ENCODE peak calls at places on chromosomes 6 and 20, in seven cellular contexts. One of them, this sample, is unnamed.
A peak's percentile ranks its signal among the peaks of the same experiment; 100 is the strongest.

GRCh38 chr20:34017610-34018009 is 23.9 kb downstream of the RALY start:
- DNase-seq in activated T-helper 2 cell treated with anti-CD3 and anti-CD28 coated beads, Interferon-gamma antibody, Interleukin-2, Interleukin-4, amounts not matched to agents 10 μg/mL and 5 μg/mL and 100 μg/mL, durations not matched to agents 14 hours and 24 hours and 36 hours: no peak
- DNase-seq in T47D: no peak
- DNase-seq in GM19239: no peak
- DNase-seq in K562: no peak
- DNase-seq in ecto neural progenitor cell: no peak
- DNase-seq in stimulated activated CD4-positive, alpha-beta T cell treated with anti-CD3 and anti-CD28 coated beads, Interleukin-4, amount 100 ng/mL, for 48 hours: no peak
- DNase-seq in this sample: no peak

GRCh38 chr6:12261502-12261901 is 28.7 kb upstream of the EDN1 start:
- DNase-seq in activated T-helper 2 cell treated with anti-CD3 and anti-CD28 coated beads, Interferon-gamma antibody, Interleukin-2, Interleukin-4, amounts not matched to agents 10 μg/mL and 5 μg/mL and 100 μg/mL, durations not matched to agents 14 hours and 24 hours and 36 hours: no peak
- DNase-seq in T47D: no peak
- DNase-seq in GM19239: no peak
- DNase-seq in K562: no peak
- DNase-seq in ecto neural progenitor cell: no peak
- DNase-seq in stimulated activated CD4-positive, alpha-beta T cell treated with anti-CD3 and anti-CD28 coated beads, Interleukin-4, amount 100 ng/mL, for 48 hours: no peak
- DNase-seq in this sample: no peak

GRCh38 chr6:70725817-70726413 is 58.2 kb downstream of the SMAP1 start:
- DNase-seq in activated T-helper 2 cell treated with anti-CD3 and anti-CD28 coated beads, Interferon-gamma antibody, Interleukin-2, Interleukin-4, amounts not matched to agents 10 μg/mL and 5 μg/mL and 100 μg/mL, durations not matched to agents 14 hours and 24 hours and 36 hours: no peak
- DNase-seq in T47D: no peak
- DNase-seq in GM19239: no peak
- DNase-seq in K562: no peak
- DNase-seq in ecto neural progenitor cell: no peak
- DNase-seq in stimulated activated CD4-positive, alpha-beta T cell treated with anti-CD3 and anti-CD28 coated beads, Interleukin-4, amount 100 ng/mL, for 48 hours: no peak
- DNase-seq in this sample: no peak

GRCh38 chr6:110491299-110491643 is 14.9 kb upstream of the SLC22A16 start:
- DNase-seq in activated T-helper 2 cell treated with anti-CD3 and anti-CD28 coated beads, Interferon-gamma antibody, Interleukin-2, Interleukin-4, amounts not matched to agents 10 μg/mL and 5 μg/mL and 100 μg/mL, durations not matched to agents 14 hours and 24 hours and 36 hours: no peak
- DNase-seq in T47D: no peak
- DNase-seq in GM19239: no peak
- DNase-seq in K562: no peak
- DNase-seq in ecto neural progenitor cell: no peak
- DNase-seq in stimulated activated CD4-positive, alpha-beta T cell treated with anti-CD3 and anti-CD28 coated beads, Interleukin-4, amount 100 ng/mL, for 48 hours: no peak
- DNase-seq in this sample: no peak

GRCh38 chr6:41571066-41571780 is 25.0 kb downstream of the FOXP4 start:
- DNase-seq in activated T-helper 2 cell treated with anti-CD3 and anti-CD28 coated beads, Interferon-gamma antibody, Interleukin-2, Interleukin-4, amounts not matched to agents 10 μg/mL and 5 μg/mL and 100 μg/mL, durations not matched to agents 14 hours and 24 hours and 36 hours: no peak
- DNase-seq in T47D: no peak
- DNase-seq in GM19239: no peak
- DNase-seq in K562: no peak
- DNase-seq in ecto neural progenitor cell: peak; percentile 60
- DNase-seq in stimulated activated CD4-positive, alpha-beta T cell treated with anti-CD3 and anti-CD28 coated beads, Interleukin-4, amount 100 ng/mL, for 48 hours: peak; percentile 36
- DNase-seq in this sample: no peak

GRCh38 chr20:49313271-49313670 is 35.4 kb upstream of the ZNFX1 start:
- DNase-seq in activated T-helper 2 cell treated with anti-CD3 and anti-CD28 coated beads, Interferon-gamma antibody, Interleukin-2, Interleukin-4, amounts not matched to agents 10 μg/mL and 5 μg/mL and 100 μg/mL, durations not matched to agents 14 hours and 24 hours and 36 hours: no peak
- DNase-seq in T47D: no peak
- DNase-seq in GM19239: no peak
- DNase-seq in K562: no peak
- DNase-seq in ecto neural progenitor cell: no peak
- DNase-seq in stimulated activated CD4-positive, alpha-beta T cell treated with anti-CD3 and anti-CD28 coated beads, Interleukin-4, amount 100 ng/mL, for 48 hours: no peak
- DNase-seq in this sample: no peak

GRCh38 chr6:127641905-127642304 is 64.9 kb downstream of the C6orf58 start:
- DNase-seq in activated T-helper 2 cell treated with anti-CD3 and anti-CD28 coated beads, Interferon-gamma antibody, Interleukin-2, Interleukin-4, amounts not matched to agents 10 μg/mL and 5 μg/mL and 100 μg/mL, durations not matched to agents 14 hours and 24 hours and 36 hours: no peak
- DNase-seq in T47D: peak; percentile 9
- DNase-seq in GM19239: peak; percentile 4
- DNase-seq in K562: no peak
- DNase-seq in ecto neural progenitor cell: peak; percentile 49
- DNase-seq in stimulated activated CD4-positive, alpha-beta T cell treated with anti-CD3 and anti-CD28 coated beads, Interleukin-4, amount 100 ng/mL, for 48 hours: no peak
- DNase-seq in this sample: no peak

GRCh38 chr6:41519305-41519747 is 26.9 kb upstream of the FOXP4 start:
- DNase-seq in activated T-helper 2 cell treated with anti-CD3 and anti-CD28 coated beads, Interferon-gamma antibody, Interleukin-2, Interleukin-4, amounts not matched to agents 10 μg/mL and 5 μg/mL and 100 μg/mL, durations not matched to agents 14 hours and 24 hours and 36 hours: no peak
- DNase-seq in T47D: no peak
- DNase-seq in GM19239: no peak
- DNase-seq in K562: no peak
- DNase-seq in ecto neural progenitor cell: no peak
- DNase-seq in stimulated activated CD4-positive, alpha-beta T cell treated with anti-CD3 and anti-CD28 coated beads, Interleukin-4, amount 100 ng/mL, for 48 hours: no peak
- DNase-seq in this sample: peak; percentile 27

GRCh38 chr6:139373154-139373927 is 1.1 kb downstream of the CITED2 start:
- DNase-seq in activated T-helper 2 cell treated with anti-CD3 and anti-CD28 coated beads, Interferon-gamma antibody, Interleukin-2, Interleukin-4, amounts not matched to agents 10 μg/mL and 5 μg/mL and 100 μg/mL, durations not matched to agents 14 hours and 24 hours and 36 hours: peak; percentile 69
- DNase-seq in T47D: no peak
- DNase-seq in GM19239: no peak
- DNase-seq in K562: peak; percentile 35
- DNase-seq in ecto neural progenitor cell: peak; percentile 70
- DNase-seq in stimulated activated CD4-positive, alpha-beta T cell treated with anti-CD3 and anti-CD28 coated beads, Interleukin-4, amount 100 ng/mL, for 48 hours: peak; percentile 54
- DNase-seq in this sample: peak; percentile 41

GRCh38 chr6:44676826-44677433 is 289.4 kb downstream of the CDC5L start:
- DNase-seq in activated T-helper 2 cell treated with anti-CD3 and anti-CD28 coated beads, Interferon-gamma antibody, Interleukin-2, Interleukin-4, amounts not matched to agents 10 μg/mL and 5 μg/mL and 100 μg/mL, durations not matched to agents 14 hours and 24 hours and 36 hours: no peak
- DNase-seq in T47D: no peak
- DNase-seq in GM19239: no peak
- DNase-seq in K562: no peak
- DNase-seq in ecto neural progenitor cell: no peak
- DNase-seq in stimulated activated CD4-positive, alpha-beta T cell treated with anti-CD3 and anti-CD28 coated beads, Interleukin-4, amount 100 ng/mL, for 48 hours: no peak
- DNase-seq in this sample: no peak

GRCh38 chr6:168737481-168737880 is 296.5 kb downstream of the SMOC2 start:
- DNase-seq in activated T-helper 2 cell treated with anti-CD3 and anti-CD28 coated beads, Interferon-gamma antibody, Interleukin-2, Interleukin-4, amounts not matched to agents 10 μg/mL and 5 μg/mL and 100 μg/mL, durations not matched to agents 14 hours and 24 hours and 36 hours: no peak
- DNase-seq in T47D: no peak
- DNase-seq in GM19239: no peak
- DNase-seq in K562: no peak
- DNase-seq in ecto neural progenitor cell: no peak
- DNase-seq in stimulated activated CD4-positive, alpha-beta T cell treated with anti-CD3 and anti-CD28 coated beads, Interleukin-4, amount 100 ng/mL, for 48 hours: no peak
- DNase-seq in this sample: no peak

GRCh38 chr6:112691289-112691688 is 344.2 kb downstream of the RFPL4B start:
- DNase-seq in activated T-helper 2 cell treated with anti-CD3 and anti-CD28 coated beads, Interferon-gamma antibody, Interleukin-2, Interleukin-4, amounts not matched to agents 10 μg/mL and 5 μg/mL and 100 μg/mL, durations not matched to agents 14 hours and 24 hours and 36 hours: no peak
- DNase-seq in T47D: no peak
- DNase-seq in GM19239: no peak
- DNase-seq in K562: no peak
- DNase-seq in ecto neural progenitor cell: no peak
- DNase-seq in stimulated activated CD4-positive, alpha-beta T cell treated with anti-CD3 and anti-CD28 coated beads, Interleukin-4, amount 100 ng/mL, for 48 hours: no peak
- DNase-seq in this sample: no peak

GRCh38 chr6:17551383-17551958 is 48.6 kb upstream of the FAM8A1 start:
- DNase-seq in activated T-helper 2 cell treated with anti-CD3 and anti-CD28 coated beads, Interferon-gamma antibody, Interleukin-2, Interleukin-4, amounts not matched to agents 10 μg/mL and 5 μg/mL and 100 μg/mL, durations not matched to agents 14 hours and 24 hours and 36 hours: no peak
- DNase-seq in T47D: no peak
- DNase-seq in GM19239: no peak
- DNase-seq in K562: no peak
- DNase-seq in ecto neural progenitor cell: no peak
- DNase-seq in stimulated activated CD4-positive, alpha-beta T cell treated with anti-CD3 and anti-CD28 coated beads, Interleukin-4, amount 100 ng/mL, for 48 hours: no peak
- DNase-seq in this sample: no peak

GRCh38 chr6:158653577-158654354 is 3.9 kb downstream of the SYTL3 start:
- DNase-seq in activated T-helper 2 cell treated with anti-CD3 and anti-CD28 coated beads, Interferon-gamma antibody, Interleukin-2, Interleukin-4, amounts not matched to agents 10 μg/mL and 5 μg/mL and 100 μg/mL, durations not matched to agents 14 hours and 24 hours and 36 hours: peak; percentile 92
- DNase-seq in T47D: no peak
- DNase-seq in GM19239: peak; percentile 38
- DNase-seq in K562: no peak
- DNase-seq in ecto neural progenitor cell: no peak
- DNase-seq in stimulated activated CD4-positive, alpha-beta T cell treated with anti-CD3 and anti-CD28 coated beads, Interleukin-4, amount 100 ng/mL, for 48 hours: peak; percentile 85
- DNase-seq in this sample: no peak

GRCh38 chr6:109383438-109383940 is 1.2 kb upstream of the CD164 start:
- DNase-seq in activated T-helper 2 cell treated with anti-CD3 and anti-CD28 coated beads, Interferon-gamma antibody, Interleukin-2, Interleukin-4, amounts not matched to agents 10 μg/mL and 5 μg/mL and 100 μg/mL, durations not matched to agents 14 hours and 24 hours and 36 hours: no peak
- DNase-seq in T47D: no peak
- DNase-seq in GM19239: no peak
- DNase-seq in K562: no peak
- DNase-seq in ecto neural progenitor cell: no peak
- DNase-seq in stimulated activated CD4-positive, alpha-beta T cell treated with anti-CD3 and anti-CD28 coated beads, Interleukin-4, amount 100 ng/mL, for 48 hours: no peak
- DNase-seq in this sample: no peak

GRCh38 chr20:11329271-11329670 is 588.4 kb upstream of the BTBD3 start:
- DNase-seq in activated T-helper 2 cell treated with anti-CD3 and anti-CD28 coated beads, Interferon-gamma antibody, Interleukin-2, Interleukin-4, amounts not matched to agents 10 μg/mL and 5 μg/mL and 100 μg/mL, durations not matched to agents 14 hours and 24 hours and 36 hours: no peak
- DNase-seq in T47D: no peak
- DNase-seq in GM19239: no peak
- DNase-seq in K562: no peak
- DNase-seq in ecto neural progenitor cell: no peak
- DNase-seq in stimulated activated CD4-positive, alpha-beta T cell treated with anti-CD3 and anti-CD28 coated beads, Interleukin-4, amount 100 ng/mL, for 48 hours: no peak
- DNase-seq in this sample: no peak

GRCh38 chr6:25012657-25013056 is 76.9 kb upstream of the RIPOR2 start:
- DNase-seq in activated T-helper 2 cell treated with anti-CD3 and anti-CD28 coated beads, Interferon-gamma antibody, Interleukin-2, Interleukin-4, amounts not matched to agents 10 μg/mL and 5 μg/mL and 100 μg/mL, durations not matched to agents 14 hours and 24 hours and 36 hours: no peak
- DNase-seq in T47D: no peak
- DNase-seq in GM19239: no peak
- DNase-seq in K562: no peak
- DNase-seq in ecto neural progenitor cell: no peak
- DNase-seq in stimulated activated CD4-positive, alpha-beta T cell treated with anti-CD3 and anti-CD28 coated beads, Interleukin-4, amount 100 ng/mL, for 48 hours: no peak
- DNase-seq in this sample: no peak